ENCODE peak calls at places on chromosomes 3 and 15, in six cellular contexts. X is substantia nigra; P is NCI-H2107; R is stimulated activated CD4-positive, alpha-beta T cell treated with anti-CD3 and anti-CD28 coated beads, TNF-alpha, amount 100 ng/mL, for 4 hours; B is LoVo; Q is psoas muscle. D is an unnamed sample.

GRCh38 chr15:68385240-68385561 is 46.8 kb downstream of the ITGA11 start:
- DNase-seq in X (no peak), Q (no peak), B (no peak), P (no peak), R (no peak), D (no peak)

GRCh38 chr3:139728414-139728813 is 50.6 kb upstream of the NMNAT3 start:
- DNase-seq in B (no peak), R (no peak), Q (no peak), P (no peak), X (no peak), D (no peak)

GRCh38 chr15:61083781-61084134 is 145.3 kb downstream of the RORA start:
- DNase-seq in X (no peak), B (no peak), P (no peak), Q (no peak), R (no peak), D (no peak)

GRCh38 chr3:12201813-12202212 is 43.1 kb upstream of the TIMP4 start:
- DNase-seq in B (no peak), Q (no peak), P (no peak), R (no peak), X (no peak), D (no peak)

GRCh38 chr3:192409838-192410683 is 317.3 kb downstream of the FGF12 start:
- DNase-seq in P (no peak), X (no peak), R (no peak), B (no peak), Q (no peak), D (peak; percentile 42)

GRCh38 chr3:168812234-168812633 is 716.5 kb upstream of the GOLIM4 start:
- DNase-seq in Q (no peak), R (no peak), X (no peak), B (no peak), P (peak; percentile 52), D (no peak)

GRCh38 chr3:58563386-58564035 is 13.7 kb downstream of the FAM107A start:
- DNase-seq in B (no peak), Q (no peak), R (no peak), X (no peak), P (no peak), D (no peak)

GRCh38 chr15:25327671-25328070 is 111.2 kb downstream of the UBE3A start:
- DNase-seq in R (no peak), Q (no peak), B (no peak), P (no peak), X (no peak), D (no peak)

GRCh38 chr15:40238927-40239591 is at the start of gene PAK6:
- DNase-seq in Q (no peak), B (peak; percentile 86), P (peak; percentile 25), R (peak; percentile 13), X (peak; percentile 27), D (peak; percentile 47)

GRCh38 chr15:76107169-76107568 is 47.4 kb downstream of the TMEM266 start:
- DNase-seq in R (no peak), Q (no peak), P (no peak), B (peak; percentile 21), X (no peak), D (no peak)

GRCh38 chr15:73578036-73578435 is 55.2 kb downstream of the NPTN start:
- DNase-seq in Q (no peak), B (no peak), R (no peak), X (no peak), P (no peak), D (no peak)

GRCh38 chr15:66848116-66848515 is 146.1 kb downstream of the SMAD6 start:
- DNase-seq in R (no peak), X (no peak), B (no peak), P (no peak), Q (no peak), D (no peak)

GRCh38 chr15:58222698-58223097 is 84.5 kb downstream of the AQP9 start:
- DNase-seq in R (no peak), P (no peak), X (no peak), Q (no peak), B (no peak), D (no peak)

GRCh38 chr3:58520403-58520784 is 16.6 kb downstream of the ACOX2 start:
- DNase-seq in P (no peak), B (no peak), X (no peak), R (no peak), Q (no peak), D (no peak)

GRCh38 chr3:66133050-66133757 is 87.6 kb upstream of the SLC25A26 start:
- DNase-seq in R (no peak), Q (no peak), X (no peak), B (no peak), P (no peak), D (no peak)

GRCh38 chr3:16174976-16175901 is 759 bp downstream of the GALNT15 start:
- DNase-seq in P (no peak), R (no peak), Q (peak; percentile 39), X (peak; percentile 33), B (no peak), D (no peak)

GRCh38 chr3:48634661-48635221 is 520 bp downstream of the SLC26A6 start:
- DNase-seq in P (no peak), R (peak; percentile 45), X (no peak), B (peak; percentile 47), Q (peak; percentile 60), D (peak; percentile 74)

GRCh38 chr3:103862415-103862814 is 1427.6 kb downstream of the ZPLD1 start:
- DNase-seq in X (no peak), R (no peak), Q (no peak), P (no peak), B (no peak), D (no peak)

GRCh38 chr3:99645277-99646106 is 7.1 kb downstream of the COL8A1 start:
- DNase-seq in R (no peak), Q (no peak), B (no peak), P (no peak), X (no peak), D (no peak)